ENCODE peak calls at places on chromosome 11, in four cellular contexts. P is fibroblast of lung, J is A549, T is thoracic aorta. D is an unnamed sample. For H3K4me1, the result is how much of the 10 kb centered on the place peaks cover.

GRCh38 chr11:120167659-120168058 is 29.7 kb upstream of the TRIM29 start:
- DNase-seq in P (no peak), J (no peak), T (no peak), D (no peak)

GRCh38 chr11:8833568-8834275 is 77.3 kb upstream of the AKIP1 start:
- DNase-seq in P (no peak), J (no peak), T (no peak), D (no peak)

GRCh38 chr11:70675697-70676374 is 277.5 kb downstream of the CTTN start:
- DNase-seq in P (no peak), J (peak), T (no peak), D (no peak)

GRCh38 chr11:85752890-85753581 is 57.9 kb downstream of the SYTL2 start:
- DNase-seq in P (no peak), J (no peak), T (no peak), D (no peak)

GRCh38 chr11:76132268-76132667 is 74.0 kb downstream of the WNT11 start:
- DNase-seq in P (peak), J (no peak), T (no peak), D (no peak)

GRCh38 chr11:75450826-75451783 is 18.1 kb upstream of the KLHL35 start:
- DNase-seq in P (no peak), J (no peak), T (no peak), D (no peak)

GRCh38 chr11:119729581-119730346 is 764 bp upstream of the NECTIN1 start:
- DNase-seq in P (peak), J (peak), T (peak), D (peak)

GRCh38 chr11:66150140-66150539 is 80.1 kb downstream of the PACS1 start:
- DNase-seq in P (peak), J (no peak), T (no peak), D (no peak)

GRCh38 chr11:128518493-128519207 is 68.7 kb downstream of the ETS1 start:
- DNase-seq in P (peak), J (no peak), T (no peak), D (no peak)

GRCh38 chr11:110772863-110773262 is 60.6 kb upstream of the ARHGAP20 start:
- DNase-seq in P (no peak), J (peak), T (no peak), D (no peak)

GRCh38 chr11:23423656-23424055 is 563.4 kb upstream of the CCDC179 start:
- DNase-seq in P (no peak), J (no peak), T (no peak), D (no peak)

GRCh38 chr11:124961972-124962609 is 8.1 kb downstream of the CCDC15 start:
- DNase-seq in P (peak), J (peak), T (no peak), D (peak)

GRCh38 chr11:77203901-77204755 is 76.1 kb downstream of the MYO7A start:
- DNase-seq in P (no peak), J (no peak), T (no peak), D (no peak)

GRCh38 chr11:850777-851762 is 8.4 kb downstream of the TSPAN4 start:
- DNase-seq in P (no peak), J (no peak), T (no peak), D (no peak)

GRCh38 chr11:99241059-99241458 is 220.3 kb downstream of the CNTN5 start:
- DNase-seq in P (no peak), J (peak), T (no peak), D (no peak)

GRCh38 chr11:30149998-30150397 is 80.8 kb upstream of the FSHB start:
- DNase-seq in P (no peak), J (no peak), T (no peak), D (no peak)

DNA sequence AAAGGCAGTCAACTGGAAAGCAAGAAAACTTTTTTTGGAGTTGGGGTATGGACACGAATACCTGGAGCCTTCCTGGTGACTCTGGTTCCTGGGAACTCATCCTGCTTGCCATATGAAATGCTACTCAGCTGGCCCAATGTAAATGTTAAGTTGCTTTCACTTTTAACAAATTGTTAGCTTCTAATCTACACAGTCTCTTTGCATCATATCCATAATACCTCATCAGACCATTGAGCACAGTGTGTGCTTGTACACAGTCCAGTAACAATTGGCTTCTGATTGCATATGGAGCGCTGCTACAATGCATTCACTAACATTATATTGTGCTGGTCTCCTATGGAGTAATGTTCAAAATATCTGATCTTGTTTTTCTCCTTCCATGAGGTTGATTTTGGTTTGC is 257.5 kb downstream of the SOX6 start:
- DNase-seq in P (peak), J (no peak), T (no peak), D (no peak)
- H3K27ac ChIP-seq in P (no peak), J (no peak), T (no peak), D (no peak)

DNA sequence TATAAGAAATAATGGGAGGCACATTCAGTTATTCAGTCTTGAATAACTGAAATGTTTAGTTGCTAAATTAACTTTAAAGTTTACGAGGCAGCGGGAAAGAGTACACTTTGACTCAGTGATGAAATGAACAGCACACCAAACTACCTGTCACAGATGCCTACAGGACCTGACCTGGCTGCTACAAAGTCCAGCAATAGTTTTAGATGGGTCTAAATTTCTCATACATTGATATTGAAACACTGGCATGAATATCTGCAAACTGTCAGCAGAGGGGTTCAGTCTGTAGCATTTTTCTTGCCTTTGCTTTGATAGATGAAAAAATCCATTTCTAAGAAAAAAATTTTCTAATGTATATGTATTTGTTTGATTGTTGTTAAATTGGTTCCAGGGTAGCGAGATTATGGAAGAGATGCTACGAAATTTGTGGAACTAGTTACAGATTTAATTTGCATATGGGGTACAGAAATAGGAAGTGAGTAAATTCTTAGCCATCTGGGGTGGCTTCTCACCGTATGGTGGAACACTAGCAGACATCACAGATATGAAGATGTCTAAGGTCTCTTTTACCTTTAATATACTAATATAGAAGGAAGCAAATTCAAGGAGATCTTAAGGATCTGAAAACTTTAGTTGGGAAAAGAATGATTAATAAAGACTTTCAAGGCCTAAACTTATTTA is 20.8 kb upstream of the GAB2 start:
- DNase-seq in P (no peak), J (no peak), T (no peak), D (no peak)
- H3K4me1 ChIP-seq in P (under half), J (under half), T (under half), D (under half)

GRCh38 chr11:134040386-134041297 is 28.2 kb upstream of the JAM3 start:
- DNase-seq in P (peak), J (no peak), T (no peak), D (peak)

GRCh38 chr11:134039726-134040385 is 29.0 kb upstream of the JAM3 start:
- DNase-seq in P (no peak), J (no peak), T (no peak), D (no peak)

GRCh38 chr11:134041349-134041748 is 27.5 kb upstream of the JAM3 start:
- DNase-seq in P (no peak), J (no peak), T (no peak), D (no peak)

GRCh38 chr11:134043821-134044420 is 25.0 kb upstream of the JAM3 start:
- DNase-seq in P (no peak), J (no peak), T (no peak), D (no peak)

DNA sequence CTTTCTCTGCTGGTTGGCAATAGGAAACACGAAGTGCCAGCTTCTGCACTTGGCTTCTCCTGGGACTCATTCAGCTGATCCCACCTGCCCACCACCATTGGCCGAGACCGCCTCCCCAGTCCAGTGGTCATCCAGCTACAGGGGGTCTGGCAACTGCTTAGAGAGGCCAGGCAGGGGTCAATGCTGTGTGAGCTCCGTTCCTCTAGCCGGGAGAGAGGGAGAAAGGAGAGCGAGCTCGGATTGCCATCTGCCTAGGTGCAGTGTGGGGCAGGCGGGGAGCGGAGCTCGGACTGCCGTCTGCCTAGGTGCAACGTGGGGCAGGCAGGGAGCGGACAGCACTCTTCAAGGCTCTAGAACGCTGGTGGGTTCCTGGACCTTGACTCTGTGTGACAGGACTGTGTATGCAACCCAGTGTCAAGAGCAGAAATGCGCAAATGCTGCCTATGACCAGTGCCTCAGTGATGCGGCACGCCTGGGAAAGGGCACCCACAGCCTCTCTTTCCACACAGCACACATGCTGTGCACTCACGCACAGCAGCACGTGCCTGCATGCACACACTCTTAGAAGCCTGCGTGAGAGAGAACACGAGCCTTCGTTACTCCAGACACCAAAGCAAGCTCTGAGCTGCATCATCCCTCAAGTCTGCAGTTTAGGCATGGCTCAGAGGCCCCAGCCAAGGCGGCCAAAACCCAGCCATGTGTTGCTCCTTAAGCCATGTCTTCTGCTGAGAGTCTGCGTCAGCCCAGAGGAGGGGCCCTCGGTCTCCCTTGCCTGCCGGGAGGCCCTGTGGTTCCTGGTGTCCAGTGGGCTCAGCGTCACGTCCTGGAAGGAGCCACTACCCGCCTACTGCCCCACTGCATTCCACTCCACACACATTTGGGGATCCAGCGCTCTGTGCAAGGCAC is 26.8 kb upstream of the JAM3 start:
- DNase-seq in P (no peak), J (no peak), T (no peak), D (no peak)
- H3K4me3 ChIP-seq in P (no peak), J (no peak), T (no peak), D (no peak)

GRCh38 chr11:1994121-1994520 is 3.5 kb downstream of the H19 start:
- DNase-seq in P (no peak), J (no peak), T (no peak), D (peak)

GRCh38 chr11:1990872-1991578 is 6.6 kb downstream of the H19 start:
- DNase-seq in P (no peak), J (no peak), T (no peak), D (no peak)

GRCh38 chr11:1988667-1989317 is 8.8 kb downstream of the H19 start:
- DNase-seq in P (no peak), J (peak), T (no peak), D (no peak)

GRCh38 chr11:1988174-1988573 is 9.5 kb downstream of the H19 start:
- DNase-seq in P (no peak), J (no peak), T (no peak), D (no peak)

DNA sequence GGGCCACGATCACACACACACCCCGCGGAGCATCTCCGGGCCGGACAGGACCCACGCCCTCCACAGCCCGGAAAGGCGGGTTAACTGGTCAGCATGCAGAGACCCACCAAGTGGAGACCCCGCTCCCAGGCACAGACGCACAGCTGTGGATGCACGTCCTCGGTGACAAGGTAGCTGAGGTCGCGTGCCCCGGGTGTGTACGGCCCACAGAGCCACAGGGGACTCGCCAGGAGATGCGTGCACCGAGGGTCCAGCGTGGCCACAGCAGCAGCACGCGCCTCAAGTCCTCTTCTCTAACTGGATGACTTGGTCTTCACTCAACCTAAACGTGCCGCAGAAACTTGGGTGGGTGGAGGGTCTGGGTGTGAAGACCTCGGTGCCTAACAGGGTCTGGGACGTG is 5.5 kb downstream of the H19 start:
- DNase-seq in P (no peak), J (no peak), T (no peak), D (peak)
- H3K27ac ChIP-seq in P (no peak), J (no peak), T (no peak), D (no peak)

DNA sequence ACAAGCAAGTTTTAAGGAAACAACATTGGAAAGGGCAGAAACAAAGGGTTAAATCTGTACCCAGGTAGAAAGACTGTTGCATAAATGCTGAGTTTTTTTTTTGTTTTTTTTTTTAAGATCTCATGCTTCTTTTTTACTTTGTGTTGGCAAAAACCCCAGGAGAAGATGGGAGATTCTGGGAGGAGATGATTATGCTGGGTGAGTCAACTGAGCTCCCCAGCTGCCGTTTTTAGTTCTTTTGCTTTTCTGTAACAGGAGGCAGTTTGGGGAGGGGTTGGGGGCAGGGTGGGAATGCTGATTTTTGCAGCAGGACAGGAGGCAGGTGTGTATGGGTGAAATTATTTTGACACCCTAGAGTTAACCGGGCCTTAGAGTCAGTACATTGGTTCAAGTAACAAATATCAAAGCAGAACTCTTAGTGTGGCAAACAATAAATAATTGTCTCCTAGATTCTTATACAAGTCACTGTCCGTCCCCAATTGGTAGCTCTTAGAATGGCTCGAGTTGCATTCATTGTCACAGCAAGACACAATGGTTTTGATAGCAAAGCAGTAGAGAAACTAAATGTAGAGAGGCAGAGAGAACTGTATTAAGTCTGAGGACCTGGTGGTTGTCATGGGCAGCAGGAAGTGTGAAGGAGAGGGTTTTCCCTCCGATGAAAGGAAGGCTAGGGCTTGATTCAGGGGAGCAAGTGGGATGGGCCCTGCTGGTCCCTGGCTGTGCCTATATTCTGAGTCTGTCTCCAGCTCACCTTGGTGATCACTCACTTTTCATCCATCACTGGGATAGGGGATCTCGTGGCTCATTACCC is 36.7 kb downstream of the RCOR2 start:
- DNase-seq in P (peak), J (no peak), T (no peak), D (no peak)
- H3K4me1 ChIP-seq in P (under half), J (under half), T (under half), D (under half)

DNA sequence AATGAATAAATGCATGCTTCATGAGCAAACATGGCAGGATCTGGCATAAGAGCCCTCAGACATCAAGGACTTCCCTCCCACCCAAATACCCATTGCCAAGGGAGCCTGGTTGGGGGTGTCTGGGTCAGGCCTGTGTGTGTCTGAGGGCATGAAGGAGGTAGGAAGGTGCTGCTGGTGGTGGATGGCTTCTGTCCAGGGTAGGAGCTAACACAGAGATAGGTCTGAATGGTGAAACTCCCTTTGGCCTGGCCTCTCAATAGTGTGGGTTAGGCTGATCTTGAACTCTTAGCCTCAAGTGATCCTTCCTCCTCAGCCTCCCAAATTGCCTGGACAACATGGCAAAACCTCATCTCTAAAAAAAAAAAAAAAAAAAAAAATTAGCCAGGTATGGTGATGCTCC is 2.8 kb downstream of the AMPD3 start:
- DNase-seq in P (no peak), J (no peak), T (no peak), D (no peak)
- H3K4me3 ChIP-seq in P (no peak), J (no peak), T (no peak), D (no peak)

DNA sequence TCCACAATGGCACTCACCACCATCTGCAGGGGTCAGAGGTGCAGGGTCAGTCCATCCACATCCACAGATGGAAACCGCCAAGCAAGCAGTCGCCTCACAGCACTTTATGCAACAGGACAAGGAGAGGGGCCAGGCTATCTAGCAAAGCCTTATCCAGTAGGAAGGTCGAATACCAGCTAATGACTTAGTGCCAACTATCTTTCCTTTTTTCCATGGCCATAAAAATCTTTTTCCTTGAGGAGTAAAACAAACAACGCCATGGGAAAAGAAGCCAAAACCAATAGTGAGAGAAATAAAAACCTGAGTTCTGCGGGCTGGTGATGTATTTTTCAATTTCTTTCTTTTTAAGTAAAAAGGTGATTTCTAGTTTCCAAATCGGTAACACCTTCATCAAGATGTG is 8.2 kb downstream of the SNX19 start:
- DNase-seq in P (no peak), J (no peak), T (no peak), D (no peak)
- H3K27ac ChIP-seq in P (no peak), J (no peak), T (peak), D (no peak)

DNA sequence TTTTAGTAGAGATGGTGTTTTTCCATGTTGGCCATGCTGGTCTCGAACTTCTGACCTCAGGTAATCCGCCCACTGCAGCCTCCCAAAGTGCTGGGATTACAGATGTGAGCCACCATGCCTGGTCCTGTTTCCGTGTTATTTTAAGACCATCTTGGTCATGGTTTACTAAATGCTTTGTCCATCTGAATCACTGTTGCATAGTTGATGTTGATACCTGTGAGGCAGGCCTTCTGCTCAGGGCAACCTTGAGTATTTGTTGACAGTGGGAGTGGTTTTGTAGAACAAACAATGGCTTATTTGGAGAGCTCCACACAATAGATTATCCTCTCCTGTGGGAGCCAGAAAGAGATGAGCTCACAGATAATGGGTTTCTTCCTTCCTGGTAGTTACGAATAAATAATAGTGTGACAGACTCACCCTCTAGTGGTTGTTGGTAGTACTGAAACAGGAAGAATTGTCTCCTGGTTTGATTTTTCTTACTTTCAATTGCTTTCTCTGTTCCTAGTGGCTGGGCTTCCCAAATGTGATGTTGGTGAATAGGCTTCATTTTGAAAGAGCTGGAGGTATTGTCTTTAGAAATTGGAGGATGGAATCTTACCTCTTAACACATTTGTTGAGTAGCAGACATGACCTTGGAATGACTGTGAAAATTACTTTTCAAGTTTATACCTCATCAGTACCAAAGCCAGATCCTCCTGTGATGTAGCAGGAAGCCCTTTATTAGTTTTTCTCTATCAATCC is 39.0 kb downstream of the CTNND1 start:
- DNase-seq in P (peak), J (peak), T (no peak), D (peak)
- H3K4me1 ChIP-seq in P (under half), J (under half), T (under half), D (under half)

DNA sequence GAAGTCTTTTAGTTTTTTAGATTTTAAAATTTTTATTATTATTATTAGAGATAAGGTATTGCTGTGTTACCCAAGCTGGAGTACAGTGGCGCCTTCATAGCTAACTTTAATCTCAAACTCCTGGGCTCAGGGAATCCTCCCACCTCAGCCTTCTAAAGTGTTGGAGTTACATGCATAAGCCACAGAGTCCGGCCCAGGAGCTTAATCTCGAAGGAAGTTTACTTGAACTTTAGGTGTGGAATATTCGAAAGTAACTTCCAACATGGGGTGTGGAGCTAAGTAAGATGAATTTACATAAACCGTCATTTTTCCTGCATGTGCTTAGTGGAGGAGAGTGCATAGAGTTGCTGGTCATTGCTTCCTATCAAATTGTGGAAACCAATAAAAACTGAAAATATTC is 1.4 kb downstream of the ATG13 start:
- DNase-seq in P (no peak), J (no peak), T (no peak), D (no peak)
- H3K4me3 ChIP-seq in P (peak), J (peak), T (peak), D (no peak)

D was measured in SJSA1.